ENCODE peak calls at places on chromosomes 4 and X, in eight cellular contexts. K, W, M, A, H, I, P and V are unnamed samples.
A peak's percentile ranks its signal among the peaks of the same experiment; 100 is the strongest.

GRCh38 chr4:101348367-101348827 is 1.1 kb upstream of the PPP3CA start:
- DNase-seq in H (no peak), I (no peak), W (no peak), P (no peak), K (no peak), M (no peak), A (peak; percentile 50), V (no peak)

GRCh38 chr4:32010221-32010620 is 1290.1 kb downstream of the PCDH7 start:
- DNase-seq in P (no peak), I (no peak), K (no peak), M (no peak), A (no peak), H (no peak), W (no peak), V (no peak)

GRCh38 chrX:131675596-131676194 is 131.8 kb downstream of the OR13H1 start:
- DNase-seq in I (no peak), P (no peak), M (no peak), W (peak; percentile 30), H (no peak), K (peak; percentile 6), A (no peak), V (peak; percentile 3)

GRCh38 chr4:153398713-153399112 is 54.2 kb downstream of the MND1 start:
- DNase-seq in M (no peak), P (no peak), I (no peak), H (no peak), A (no peak), K (no peak), W (no peak), V (no peak)

GRCh38 chrX:143669395-143669794 is 33.5 kb upstream of the SLITRK4 start:
- DNase-seq in M (no peak), A (no peak), P (no peak), K (no peak), H (no peak), I (no peak), W (peak; percentile 26), V (no peak)

GRCh38 chrX:39953879-39954278 is 143.9 kb downstream of the BCOR start:
- DNase-seq in K (peak; percentile 60), I (peak; percentile 43), A (peak; percentile 89), W (peak; percentile 66), P (peak; percentile 87), M (peak; percentile 90), H (no peak), V (peak; percentile 87)

GRCh38 chr4:2688697-2689096 is 67.4 kb downstream of the TNIP2 start:
- DNase-seq in P (no peak), M (no peak), I (no peak), A (no peak), W (no peak), K (no peak), H (no peak), V (no peak)

GRCh38 chr4:140497776-140498636 is at the start of gene MGAT4D:
- DNase-seq in I (no peak), P (no peak), H (no peak), A (peak; percentile 23), K (no peak), M (no peak), W (no peak), V (peak; percentile 4)

GRCh38 chr4:125833-126232 is 1.5 kb downstream of the ZNF718 start:
- DNase-seq in I (no peak), M (no peak), A (no peak), H (no peak), W (no peak), P (no peak), K (no peak), V (no peak)

GRCh38 chr4:182969651-182970279 is 52.6 kb upstream of the DCTD start:
- DNase-seq in M (no peak), K (no peak), A (no peak), I (no peak), P (no peak), H (no peak), W (no peak), V (peak; percentile 39)

GRCh38 chr4:170386974-170387373 is 297.2 kb upstream of the AADAT start:
- DNase-seq in K (no peak), W (peak; percentile 53), M (no peak), A (no peak), I (no peak), P (no peak), H (no peak), V (no peak)

DNA sequence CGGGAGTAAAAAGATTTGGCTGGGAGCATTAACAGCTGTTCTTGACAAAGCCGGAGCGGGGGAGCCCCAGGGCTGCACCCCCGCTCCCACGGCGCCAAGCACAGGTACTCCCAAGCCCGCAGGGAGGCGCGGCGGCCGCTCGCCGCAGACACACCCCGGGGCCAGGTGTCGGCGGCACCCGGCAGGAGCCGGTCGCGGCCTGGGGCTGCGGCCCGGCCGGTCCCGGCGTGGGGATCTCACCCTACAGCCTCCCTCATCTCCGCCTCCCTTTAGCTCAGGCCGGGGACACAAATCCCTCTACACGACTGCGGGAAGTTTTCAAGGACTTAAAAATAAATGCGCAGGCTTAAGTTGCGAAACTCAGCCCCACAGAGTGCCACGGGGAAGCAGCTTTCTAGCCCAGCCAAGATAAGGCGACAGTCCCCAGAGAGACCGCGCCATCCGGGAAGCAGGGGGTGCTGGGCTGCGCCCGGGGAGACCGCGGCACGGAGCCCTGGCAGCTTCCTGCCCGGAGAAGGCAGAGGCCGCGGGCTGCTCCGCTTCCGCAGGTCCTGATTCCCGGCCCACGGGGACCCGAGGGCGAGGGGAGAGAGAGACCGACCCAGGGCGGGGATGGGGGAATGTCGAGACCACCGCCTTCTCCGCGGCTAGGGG is 473 bp downstream of the SH3RF1 start:
- DNase-seq in I (peak; percentile 61), P (peak; percentile 70), M (peak; percentile 90), K (peak; percentile 58), W (peak; percentile 53), A (peak; percentile 63), H (no peak), V (peak; percentile 45)
- TF ChIP-seq CTCF in I (no peak), P (no peak), M (no peak), K (peak; percentile 6), W (no peak), A (no peak), H (peak; percentile 18), V (no peak)

DNA sequence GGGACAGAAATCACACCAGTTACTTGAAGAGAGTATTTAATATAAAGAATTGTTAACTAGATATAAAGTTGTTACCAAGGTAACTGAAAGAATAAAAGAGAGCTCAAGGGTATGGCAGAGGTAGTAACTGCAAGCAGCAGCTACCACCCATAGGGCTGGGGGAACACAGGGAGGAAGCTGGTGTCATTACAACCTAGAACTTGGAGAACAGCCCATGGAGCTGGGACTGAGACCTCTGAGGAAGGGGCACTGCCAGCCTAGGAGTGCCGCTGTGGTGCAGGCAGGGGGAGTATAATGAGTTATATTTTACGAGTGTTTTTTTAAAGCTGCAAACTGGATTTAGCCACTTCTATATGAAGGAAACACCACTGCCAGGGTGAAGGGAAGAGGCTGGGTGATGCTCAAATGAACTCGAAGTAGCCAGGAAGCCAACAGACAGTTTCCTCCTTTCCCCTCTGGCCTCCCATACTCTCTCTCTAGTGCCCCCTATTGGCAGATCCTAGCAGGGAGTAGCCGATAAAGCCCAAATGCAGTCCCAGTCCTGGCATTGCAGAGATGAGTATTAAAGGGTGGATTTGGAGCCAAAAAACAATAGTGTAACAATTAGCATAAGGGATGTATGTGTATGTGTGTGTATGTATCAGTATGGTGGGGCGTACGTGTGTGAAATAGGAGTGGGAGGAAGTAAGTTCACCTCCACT is 213.7 kb upstream of the LDB2 start:
- DNase-seq in I (no peak), K (no peak), P (no peak), W (peak; percentile 38), H (no peak), A (no peak), M (no peak), V (peak; percentile 12)
- TF ChIP-seq CTCF in I (peak; percentile 52), K (peak; percentile 46), P (no peak), W (peak; percentile 69), H (peak; percentile 54), A (no peak), M (peak; percentile 46), V (no peak)

GRCh38 chr4:185656467-185656890 is 121.2 kb upstream of the PDLIM3 start:
- DNase-seq in I (peak; percentile 61), A (no peak), M (peak; percentile 80), H (no peak), W (peak; percentile 71), K (peak; percentile 67), P (peak; percentile 90), V (no peak)
- TF ChIP-seq CTCF in I (peak; percentile 28), A (no peak), M (no peak), H (peak; percentile 34), W (peak; percentile 78), K (peak; percentile 75), P (peak; percentile 65), V (no peak)

GRCh38 chrX:113048480-113048879 is 207.8 kb upstream of the AMOT start:
- DNase-seq in M (no peak), A (no peak), H (no peak), K (no peak), W (no peak), P (no peak), I (no peak), V (no peak)
- TF ChIP-seq CTCF in M (no peak), A (no peak), H (no peak), K (no peak), W (no peak), P (no peak), I (no peak), V (no peak)

DNA sequence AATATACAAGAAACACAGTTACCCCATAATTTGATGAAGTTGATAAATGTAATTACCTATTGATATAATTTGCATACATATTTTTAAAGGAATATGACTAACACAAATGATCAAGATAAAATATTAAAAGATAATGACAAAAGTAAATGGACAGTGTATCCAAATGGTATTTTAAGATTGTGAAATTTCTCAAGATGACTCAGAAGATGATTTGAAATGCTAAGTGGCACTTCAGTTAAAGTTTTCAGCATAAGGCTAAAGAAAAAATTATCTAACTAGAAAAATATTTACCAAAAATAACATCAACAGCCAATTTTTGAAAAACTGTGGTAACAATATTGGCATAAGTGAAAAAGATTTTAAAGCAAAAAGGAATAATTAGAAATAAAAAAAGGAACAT is 248.4 kb upstream of the NDST4 start:
- DNase-seq in H (no peak), P (no peak), W (no peak), I (no peak), A (no peak), M (no peak), K (no peak), V (no peak)
- TF ChIP-seq CTCF in H (no peak), P (no peak), W (no peak), I (no peak), A (no peak), M (no peak), K (no peak), V (no peak)

GRCh38 chr4:36492590-36492989 is 211.2 kb downstream of the DTHD1 start:
- DNase-seq in M (no peak), P (no peak), K (no peak), H (no peak), W (no peak), A (no peak), I (no peak), V (no peak)
- TF ChIP-seq CTCF in M (no peak), P (no peak), K (no peak), H (no peak), W (no peak), A (no peak), I (no peak), V (no peak)

GRCh38 chr4:4185528-4185927 is 41.2 kb downstream of the OTOP1 start:
- DNase-seq in I (no peak), A (no peak), M (no peak), K (no peak), P (no peak), W (no peak), H (no peak), V (no peak)

GRCh38 chr4:4182835-4183568 is 43.7 kb downstream of the OTOP1 start:
- DNase-seq in H (no peak), A (no peak), W (peak; percentile 31), I (peak; percentile 23), P (no peak), M (no peak), K (peak; percentile 4), V (peak; percentile 40)
- TF ChIP-seq CTCF in H (peak; percentile 88), A (peak; percentile 59), W (peak; percentile 64), I (peak; percentile 70), P (no peak), M (peak; percentile 49), K (peak; percentile 52), V (peak; percentile 60)